ENCODE peak calls at places on chromosomes 11 and 22, in ten cellular contexts. X, Q, W, O, I, G, L, J, A and M are unnamed samples.

GRCh38 chr22:19779011-19779421 is 18.4 kb downstream of the TBX1 start:
- DNase-seq in X (no peak), Q (no peak), W (no peak), O (no peak), I (no peak), G (no peak), L (peak; percentile 32), J (no peak), A (no peak), M (no peak)

GRCh38 chr22:45009881-45010531 is at the start of gene PHF21B:
- DNase-seq in X (no peak), Q (no peak), W (peak; percentile 28), O (no peak), I (peak; percentile 40), G (peak; percentile 45), L (no peak), J (no peak), A (peak; percentile 24), M (peak; percentile 23)

GRCh38 chr22:50684986-50685385 is 12.4 kb downstream of the SHANK3 start:
- DNase-seq in X (no peak), Q (no peak), W (no peak), O (no peak), I (peak; percentile 39), G (no peak), L (no peak), J (no peak), A (no peak), M (no peak)

GRCh38 chr11:64516226-64516625 is 74.8 kb upstream of the SLC22A12 start:
- DNase-seq in X (no peak), Q (no peak), W (no peak), O (no peak), I (no peak), G (no peak), L (no peak), J (no peak), A (no peak), M (no peak)

GRCh38 chr11:8693010-8693551 is 10.5 kb downstream of the RPL27A start:
- DNase-seq in X (no peak), Q (no peak), W (no peak), O (no peak), I (no peak), G (no peak), L (no peak), J (no peak), A (peak; percentile 48), M (no peak)

GRCh38 chr11:27183672-27184457 is 143.2 kb downstream of the BBOX1 start:
- DNase-seq in X (peak; percentile 38), Q (no peak), W (no peak), O (no peak), I (peak; percentile 77), G (peak; percentile 43), L (no peak), J (no peak), A (peak; percentile 77), M (peak; percentile 84)

GRCh38 chr11:12079726-12080556 is 30.4 kb upstream of the MICAL2 start:
- DNase-seq in X (peak; percentile 97), Q (no peak), W (no peak), O (no peak), I (peak; percentile 99), G (peak; percentile 74), L (no peak), J (no peak), A (peak; percentile 98), M (peak; percentile 96)

GRCh38 chr22:43377486-43377995 is 34.3 kb upstream of the MPPED1 start:
- DNase-seq in X (no peak), Q (no peak), W (no peak), O (no peak), I (peak; percentile 76), G (no peak), L (no peak), J (no peak), A (no peak), M (peak; percentile 14)

GRCh38 chr22:38079804-38080203 is 4.2 kb downstream of the SLC16A8 start:
- DNase-seq in X (no peak), Q (no peak), W (no peak), O (no peak), I (no peak), G (peak; percentile 12), L (peak; percentile 63), J (no peak), A (no peak), M (no peak)

GRCh38 chr22:38081636-38081940 is 2.4 kb downstream of the SLC16A8 start:
- DNase-seq in X (no peak), Q (no peak), W (no peak), O (no peak), I (no peak), G (no peak), L (no peak), J (no peak), A (no peak), M (no peak)

GRCh38 chr22:38080847-38081635 is 2.9 kb downstream of the SLC16A8 start:
- DNase-seq in X (no peak), Q (no peak), W (no peak), O (no peak), I (peak; percentile 41), G (peak; percentile 56), L (peak; percentile 74), J (no peak), A (peak; percentile 43), M (peak; percentile 34)

GRCh38 chr22:38081941-38082828 is 1.8 kb downstream of the SLC16A8 start:
- DNase-seq in X (no peak), Q (no peak), W (no peak), O (no peak), I (no peak), G (peak; percentile 27), L (no peak), J (no peak), A (no peak), M (no peak)

GRCh38 chr22:38080468-38080846 is 3.5 kb downstream of the SLC16A8 start:
- DNase-seq in X (no peak), Q (no peak), W (no peak), O (no peak), I (no peak), G (peak; percentile 20), L (no peak), J (no peak), A (no peak), M (no peak)
- H3K4me3 ChIP-seq in X (no peak overlapping the region), Q (no peak overlapping the region), W (no peak overlapping the region), O (no peak overlapping the region), I (no peak overlapping the region), G (peak overlapping the region; percentile 34), L (peak overlapping the region; percentile 23), J (peak overlapping the region; percentile 63), A (peak overlapping the region; percentile 8), M (no peak overlapping the region)

GRCh38 chr11:78417175-78417887 is at the start of gene GAB2:
- DNase-seq in X (no peak), Q (peak; percentile 25), W (no peak), O (no peak), I (no peak), G (no peak), L (peak; percentile 92), J (no peak), A (peak; percentile 41), M (no peak)

GRCh38 chr11:78415338-78415737 is 2.3 kb downstream of the GAB2 start:
- DNase-seq in X (no peak), Q (no peak), W (peak; percentile 45), O (no peak), I (no peak), G (no peak), L (no peak), J (no peak), A (no peak), M (no peak)

GRCh38 chr11:78416285-78417174 is 1.1 kb downstream of the GAB2 start:
- DNase-seq in X (no peak), Q (peak; percentile 71), W (peak; percentile 85), O (no peak), I (peak; percentile 80), G (peak; percentile 89), L (peak; percentile 95), J (peak; percentile 23), A (peak; percentile 69), M (peak; percentile 92)

GRCh38 chr11:78417888-78418583 is 416 bp upstream of the GAB2 start:
- DNase-seq in X (no peak), Q (peak; percentile 74), W (peak; percentile 88), O (no peak), I (peak; percentile 73), G (peak; percentile 87), L (peak; percentile 96), J (peak; percentile 19), A (peak; percentile 77), M (peak; percentile 77)

DNA sequence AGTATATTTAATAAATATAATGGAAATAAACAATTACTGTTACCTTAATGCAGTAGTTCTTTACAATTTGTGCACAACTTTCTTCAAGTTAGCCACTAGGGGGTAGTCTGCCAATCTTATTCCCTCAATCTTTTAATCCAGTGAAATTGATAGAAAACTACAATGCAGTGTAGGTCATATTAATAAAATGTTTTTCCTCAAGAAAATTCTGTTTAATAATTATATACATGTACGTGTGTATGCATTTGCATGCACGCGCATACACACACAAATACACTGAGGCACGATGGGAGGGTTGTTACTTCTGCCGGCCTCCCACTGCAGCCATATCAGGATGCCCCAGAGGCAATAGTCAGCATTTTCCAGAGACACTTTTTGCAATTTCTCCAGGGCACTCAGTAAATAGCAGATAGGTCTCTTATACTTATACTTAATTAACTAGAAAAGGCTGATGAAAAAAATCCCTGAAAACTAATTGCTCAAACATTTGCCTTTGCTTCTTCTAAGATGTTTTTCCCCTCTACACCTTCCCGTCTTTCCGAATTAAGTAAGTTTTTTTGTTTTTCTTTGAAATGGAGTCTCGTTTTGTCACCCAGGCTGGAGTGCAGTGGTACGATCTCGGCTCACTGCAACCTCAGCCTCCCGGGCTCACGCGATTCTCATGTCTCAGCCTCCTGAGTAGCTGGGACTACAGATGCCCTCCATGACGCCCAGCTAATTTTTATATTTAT is 3.1 kb downstream of the GAB2 start:
- DNase-seq in X (no peak), Q (no peak), W (no peak), O (no peak), I (no peak), G (no peak), L (no peak), J (no peak), A (peak; percentile 35), M (peak; percentile 44)
- TF ChIP-seq CTCF in X (peak; percentile 58), Q (peak; percentile 78), W (peak; percentile 41), O (no peak), I (peak; percentile 26), G (peak; percentile 56), L (peak; percentile 68), J (peak; percentile 49), A (peak; percentile 58), M (peak; percentile 57)

DNA sequence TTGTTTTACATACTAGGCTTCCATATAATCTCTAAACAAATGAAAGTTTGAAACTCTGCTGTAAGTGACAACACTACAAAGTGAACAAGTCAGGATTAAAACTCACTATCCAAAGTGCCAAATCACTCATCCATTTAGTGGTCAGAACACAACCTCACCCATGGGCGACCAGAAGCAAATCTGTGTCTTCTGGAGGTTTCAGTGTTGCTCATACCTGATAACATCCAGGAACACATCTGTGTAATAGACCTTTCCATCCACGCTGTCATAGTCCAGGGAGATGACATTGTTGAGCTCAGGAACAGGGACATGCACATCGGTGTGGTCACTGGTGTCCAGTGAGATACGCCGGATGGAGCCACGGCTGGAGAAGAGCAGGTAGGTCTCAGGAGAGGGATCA is 28.5 kb upstream of the CKAP5 start:
- DNase-seq in X (no peak), Q (no peak), W (no peak), O (no peak), I (no peak), G (no peak), L (no peak), J (no peak), A (no peak), M (no peak)
- H3K4me3 ChIP-seq in X (no peak overlapping the region), Q (no peak overlapping the region), W (no peak overlapping the region), O (no peak overlapping the region), I (no peak overlapping the region), G (no peak overlapping the region), L (no peak overlapping the region), J (no peak overlapping the region), A (no peak overlapping the region), M (no peak overlapping the region)

DNA sequence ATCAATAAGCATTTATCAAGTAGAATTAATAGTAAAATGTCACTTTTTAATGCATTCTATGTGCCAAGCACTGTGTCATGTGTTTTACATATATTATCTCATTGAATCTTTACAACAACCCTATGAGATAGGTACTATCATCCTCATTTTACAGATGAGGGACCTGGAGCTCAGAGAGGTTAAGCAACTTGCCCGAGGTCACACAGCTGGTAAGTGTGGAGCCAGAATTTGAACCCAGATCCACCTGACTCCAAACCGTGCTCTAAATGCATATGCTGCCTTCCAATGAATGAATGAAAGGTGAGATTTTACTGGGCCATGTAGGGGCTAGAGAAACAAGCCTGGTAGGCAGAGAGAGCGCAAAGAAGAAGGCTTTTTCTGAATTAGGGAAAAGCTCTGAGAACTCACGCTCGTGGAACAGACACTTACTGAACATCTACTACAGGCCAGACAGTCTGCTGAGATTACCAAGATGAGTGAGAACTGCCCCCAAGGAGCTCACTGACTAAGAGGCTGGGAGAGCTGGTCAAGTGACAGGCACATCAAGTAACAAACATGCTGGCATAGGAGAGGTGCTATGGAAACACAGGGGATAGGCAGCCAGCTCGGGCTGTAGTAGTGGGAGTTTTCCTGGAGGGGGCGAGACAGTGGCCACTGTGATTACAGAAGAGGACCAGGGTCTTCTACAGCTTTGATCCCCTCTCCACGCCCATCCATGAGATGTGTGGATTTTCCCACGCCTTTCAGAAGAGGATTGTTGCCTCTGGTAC is 4.4 kb downstream of the ABCG4 start:
- DNase-seq in X (no peak), Q (no peak), W (no peak), O (no peak), I (no peak), G (no peak), L (no peak), J (no peak), A (no peak), M (no peak)
- TF ChIP-seq CTCF in X (no peak), Q (no peak), W (no peak), O (peak; percentile 5), I (no peak), G (no peak), L (no peak), J (no peak), A (no peak), M (no peak)